ENCODE peak calls at places on chromosomes 3 and 15, in five cellular contexts. One of them, this sample, is unnamed.

GRCh38 chr3:106566277-106566676 is 697.5 kb upstream of the CBLB start:
- DNase-seq in stimulated activated CD4-positive, alpha-beta T cell treated with anti-CD3 and anti-CD28 coated beads, Interleukin-12 subunit alpha, Interleukin-12 subunit beta, amount 100 ng/mL, for 4 hours: no peak
- DNase-seq in kidney glomerular epithelial cell: no peak
- DNase-seq in NCI-H1105: no peak
- DNase-seq in SW480: no peak
- DNase-seq in this sample: no peak

GRCh38 chr15:89837134-89837829 is 22.6 kb upstream of the ANPEP start:
- DNase-seq in kidney glomerular epithelial cell: peak
- DNase-seq in stimulated activated CD4-positive, alpha-beta T cell treated with anti-CD3 and anti-CD28 coated beads, Interleukin-12 subunit alpha, Interleukin-12 subunit beta, amount 100 ng/mL, for 4 hours: no peak
- DNase-seq in SW480: no peak
- DNase-seq in NCI-H1105: no peak
- DNase-seq in this sample: no peak

GRCh38 chr3:9388562-9389272 is 8.7 kb upstream of the SETD5 start:
- DNase-seq in kidney glomerular epithelial cell: no peak
- DNase-seq in SW480: no peak
- DNase-seq in stimulated activated CD4-positive, alpha-beta T cell treated with anti-CD3 and anti-CD28 coated beads, Interleukin-12 subunit alpha, Interleukin-12 subunit beta, amount 100 ng/mL, for 4 hours: no peak
- DNase-seq in NCI-H1105: no peak
- DNase-seq in this sample: no peak

GRCh38 chr3:126129408-126129891 is 45.5 kb upstream of the SLC41A3 start:
- DNase-seq in kidney glomerular epithelial cell: no peak
- DNase-seq in NCI-H1105: no peak
- DNase-seq in SW480: no peak
- DNase-seq in stimulated activated CD4-positive, alpha-beta T cell treated with anti-CD3 and anti-CD28 coated beads, Interleukin-12 subunit alpha, Interleukin-12 subunit beta, amount 100 ng/mL, for 4 hours: no peak
- DNase-seq in this sample: no peak

GRCh38 chr15:34708422-34708821 is 46.4 kb downstream of the GJD2 start:
- DNase-seq in kidney glomerular epithelial cell: peak
- DNase-seq in stimulated activated CD4-positive, alpha-beta T cell treated with anti-CD3 and anti-CD28 coated beads, Interleukin-12 subunit alpha, Interleukin-12 subunit beta, amount 100 ng/mL, for 4 hours: no peak
- DNase-seq in NCI-H1105: no peak
- DNase-seq in SW480: peak
- DNase-seq in this sample: no peak

GRCh38 chr3:196554205-196554604 is 14.1 kb downstream of the WDR53 start:
- DNase-seq in SW480: no peak
- DNase-seq in kidney glomerular epithelial cell: no peak
- DNase-seq in NCI-H1105: no peak
- DNase-seq in stimulated activated CD4-positive, alpha-beta T cell treated with anti-CD3 and anti-CD28 coated beads, Interleukin-12 subunit alpha, Interleukin-12 subunit beta, amount 100 ng/mL, for 4 hours: no peak
- DNase-seq in this sample: no peak

GRCh38 chr15:79615754-79616153 is 183.6 kb downstream of the MINAR1 start:
- DNase-seq in NCI-H1105: no peak
- DNase-seq in SW480: no peak
- DNase-seq in kidney glomerular epithelial cell: no peak
- DNase-seq in stimulated activated CD4-positive, alpha-beta T cell treated with anti-CD3 and anti-CD28 coated beads, Interleukin-12 subunit alpha, Interleukin-12 subunit beta, amount 100 ng/mL, for 4 hours: no peak
- DNase-seq in this sample: no peak

GRCh38 chr3:162525052-162525451 is 1028.4 kb downstream of the OTOL1 start:
- DNase-seq in kidney glomerular epithelial cell: peak
- DNase-seq in NCI-H1105: no peak
- DNase-seq in stimulated activated CD4-positive, alpha-beta T cell treated with anti-CD3 and anti-CD28 coated beads, Interleukin-12 subunit alpha, Interleukin-12 subunit beta, amount 100 ng/mL, for 4 hours: no peak
- DNase-seq in SW480: no peak
- DNase-seq in this sample: peak

GRCh38 chr3:130975251-130975650 is 51.4 kb downstream of the ASTE1 start:
- DNase-seq in stimulated activated CD4-positive, alpha-beta T cell treated with anti-CD3 and anti-CD28 coated beads, Interleukin-12 subunit alpha, Interleukin-12 subunit beta, amount 100 ng/mL, for 4 hours: no peak
- DNase-seq in kidney glomerular epithelial cell: no peak
- DNase-seq in NCI-H1105: no peak
- DNase-seq in SW480: no peak
- DNase-seq in this sample: no peak

This sample was measured in C1 segment of cervical spinal cord.